ENCODE peak calls at places on chromosomes 7 and 10, in eight cellular contexts. F, L, N, I, R, J, T and P are unnamed samples. For H3K9me3, the result is how much of the 10 kb centered on the place peaks cover.

GRCh38 chr10:117555017-117555416 is 12.5 kb downstream of the EMX2 start:
- DNase-seq in F (no peak), L (no peak), N (no peak), I (no peak), R (no peak), J (no peak), T (no peak), P (no peak)

GRCh38 chr10:72812798-72813430 is 80.6 kb upstream of the OIT3 start:
- DNase-seq in F (no peak), L (no peak), N (peak), I (no peak), R (no peak), J (no peak), T (no peak), P (no peak)

GRCh38 chr7:127885843-127886242 is 145.4 kb downstream of the LRRC4 start:
- DNase-seq in F (peak), L (no peak), N (peak), I (no peak), R (no peak), J (no peak), T (no peak), P (no peak)

GRCh38 chr10:16014469-16014868 is 154.2 kb upstream of the MINDY3 start:
- DNase-seq in F (no peak), L (no peak), N (no peak), I (no peak), R (no peak), J (no peak), T (no peak), P (no peak)

GRCh38 chr7:107958764-107959526 is 44.0 kb downstream of the LAMB1 start:
- DNase-seq in F (no peak), L (no peak), N (no peak), I (no peak), R (peak), J (no peak), T (no peak), P (no peak)

GRCh38 chr7:102992509-102992819 is 79.7 kb downstream of the LRRC17 start:
- DNase-seq in F (no peak), L (no peak), N (no peak), I (no peak), R (no peak), J (no peak), T (no peak), P (no peak)

GRCh38 chr10:33163941-33164824 is 170.3 kb downstream of the NRP1 start:
- DNase-seq in F (no peak), L (no peak), N (no peak), I (no peak), R (no peak), J (no peak), T (no peak), P (no peak)

GRCh38 chr7:26535483-26536069 is 243.9 kb downstream of the SNX10 start:
- DNase-seq in F (no peak), L (no peak), N (no peak), I (no peak), R (no peak), J (no peak), T (no peak), P (no peak)

GRCh38 chr10:33010132-33011037 is 52.4 kb upstream of the ITGB1 start:
- DNase-seq in F (no peak), L (no peak), N (peak), I (no peak), R (no peak), J (no peak), T (no peak), P (no peak)

GRCh38 chr10:32413513-32413912 is 32.4 kb upstream of the CCDC7 start:
- DNase-seq in F (no peak), L (no peak), N (peak), I (no peak), R (no peak), J (no peak), T (no peak), P (no peak)

GRCh38 chr10:124509836-124510535 is 48.4 kb downstream of the LHPP start:
- DNase-seq in F (no peak), L (no peak), N (no peak), I (no peak), R (no peak), J (no peak), T (no peak), P (no peak)

GRCh38 chr7:41052736-41053135 is 650.2 kb downstream of the INHBA start:
- DNase-seq in F (no peak), L (no peak), N (no peak), I (no peak), R (no peak), J (no peak), T (no peak), P (no peak)

GRCh38 chr7:48148311-48148710 is 22.9 kb upstream of the ABCA13 start:
- DNase-seq in F (no peak), L (no peak), N (peak), I (no peak), R (no peak), J (no peak), T (no peak), P (no peak)

GRCh38 chr7:22597845-22598244 is 97.9 kb upstream of the STEAP1B start:
- DNase-seq in F (no peak), L (no peak), N (no peak), I (no peak), R (no peak), J (no peak), T (no peak), P (no peak)

GRCh38 chr10:87545783-87546182 is 41.1 kb downstream of the MINPP1 start:
- DNase-seq in F (no peak), L (no peak), N (no peak), I (no peak), R (no peak), J (no peak), T (no peak), P (no peak)

GRCh38 chr10:103273026-103273425 is 3.9 kb upstream of the INA start:
- DNase-seq in F (peak), L (no peak), N (peak), I (no peak), R (no peak), J (no peak), T (no peak), P (no peak)

GRCh38 chr7:38382627-38383026 is 109.2 kb upstream of the TARP start:
- DNase-seq in F (no peak), L (no peak), N (no peak), I (no peak), R (no peak), J (no peak), T (no peak), P (no peak)

GRCh38 chr10:124906551-124907001 is 35.3 kb upstream of the ZRANB1 start:
- DNase-seq in F (peak), L (peak), N (no peak), I (no peak), R (no peak), J (no peak), T (no peak), P (no peak)

GRCh38 chr10:102393411-102394078 is 2.0 kb upstream of the NFKB2 start:
- DNase-seq in F (no peak), L (no peak), N (no peak), I (no peak), R (no peak), J (no peak), T (no peak), P (no peak)

GRCh38 chr10:67790534-67791408 is 47.2 kb downstream of the DNAJC12 start:
- DNase-seq in F (no peak), L (no peak), N (no peak), I (no peak), R (no peak), J (no peak), T (no peak), P (no peak)

DNA sequence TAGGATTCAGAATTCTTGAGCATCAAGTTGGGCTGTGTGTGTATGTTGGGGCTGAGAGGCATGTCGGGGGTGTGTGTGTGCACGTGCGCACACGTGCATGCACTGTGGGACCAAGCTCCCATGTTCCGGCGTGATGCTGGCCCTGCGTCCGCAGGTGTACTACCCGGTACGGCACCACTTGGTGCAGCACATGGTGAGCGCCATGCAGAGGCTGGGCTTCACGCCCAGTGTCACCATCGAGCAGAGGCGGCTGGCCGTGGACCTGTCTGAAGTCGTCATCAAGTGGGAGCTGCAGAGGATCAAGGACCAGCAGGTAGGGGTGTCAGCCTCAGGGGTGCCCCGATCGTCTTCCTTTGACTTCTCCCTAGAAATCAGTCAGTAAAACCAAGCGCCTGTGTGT is 77.7 kb downstream of the TRRAP start:
- DNase-seq in F (no peak), L (no peak), N (no peak), I (no peak), R (no peak), J (no peak), T (no peak), P (no peak)
- H3K9me3 ChIP-seq in F (under half), L (under half), N (under half), I (under half), R (under half), J (under half), T (under half), P (under half)

GRCh38 chr7:159240962-159241361 is 96.3 kb upstream of the VIPR2 start:
- DNase-seq in F (no peak), L (no peak), N (no peak), I (no peak), R (no peak), J (no peak), T (no peak), P (no peak)

GRCh38 chr7:159247910-159248309 is 103.2 kb upstream of the VIPR2 start:
- DNase-seq in F (no peak), L (no peak), N (no peak), I (no peak), R (no peak), J (no peak), T (no peak), P (no peak)

GRCh38 chr7:159246702-159247480 is 102.2 kb upstream of the VIPR2 start:
- DNase-seq in F (no peak), L (no peak), N (no peak), I (no peak), R (no peak), J (no peak), T (no peak), P (no peak)
- H3K9me3 ChIP-seq in F (under half), L (under half), N (under half), I (under half), R (under half), J (under half), T (under half), P (under half)

DNA sequence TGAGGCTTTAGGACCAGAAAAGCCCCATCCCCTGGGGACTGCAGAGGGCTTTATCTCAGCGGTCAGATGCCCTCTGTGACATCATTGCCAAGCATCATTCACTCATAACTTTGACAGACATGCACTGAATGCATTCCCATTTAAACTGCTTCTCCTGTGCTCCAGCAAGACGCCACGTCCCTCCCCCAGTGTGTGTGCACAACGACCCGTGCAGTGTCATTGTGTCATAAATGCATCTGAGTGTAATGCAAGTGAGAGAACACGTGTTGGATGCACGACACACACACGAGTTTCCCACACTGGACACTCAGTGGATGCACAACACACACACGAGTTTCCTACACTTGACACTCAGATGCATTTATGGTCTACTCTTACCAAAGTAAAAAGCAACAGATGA is 337.9 kb downstream of the PTPRN2 start:
- DNase-seq in F (no peak), L (no peak), N (no peak), I (no peak), R (no peak), J (no peak), T (no peak), P (no peak)
- H3K9me3 ChIP-seq in F (under half), L (under half), N (under half), I (under half), R (under half), J (under half), T (under half), P (under half)

GRCh38 chr10:101351017-101351416 is 2.9 kb upstream of the BTRC start:
- DNase-seq in F (no peak), L (no peak), N (no peak), I (no peak), R (no peak), J (no peak), T (no peak), P (no peak)
- H3K9me3 ChIP-seq in F (under half), L (under half), N (under half), I (under half), R (under half), J (under half), T (under half), P (under half)

GRCh38 chr7:77825140-77825539 is 26.6 kb downstream of the PHTF2 start:
- DNase-seq in F (no peak), L (no peak), N (no peak), I (no peak), R (no peak), J (no peak), T (no peak), P (no peak)
- H3K9me3 ChIP-seq in F (under half), L (under half), N (under half), I (under half), R (under half), J (under half), T (under half), P (under half)

GRCh38 chr7:19020711-19021110 is 96.7 kb downstream of the TWIST1 start:
- DNase-seq in F (no peak), L (no peak), N (no peak), I (no peak), R (no peak), J (no peak), T (no peak), P (no peak)
- H3K9me3 ChIP-seq in F (under half), L (under half), N (under half), I (under half), R (under half), J (under half), T (under half), P (under half)